ENCODE peak calls at places on chromosomes 11 and 22, in eight cellular contexts. F, V, E, S, J, O, W and K are unnamed samples.

GRCh38 chr22:23075050-23075449 is 4.7 kb downstream of the GNAZ start:
- DNase-seq in F (no peak), V (no peak), E (no peak), S (no peak), J (no peak), O (no peak), W (no peak), K (no peak)

GRCh38 chr22:23268877-23269276 is 88.6 kb downstream of the BCR start:
- DNase-seq in F (no peak), V (no peak), E (no peak), S (no peak), J (no peak), O (no peak), W (no peak), K (no peak)

GRCh38 chr11:117822031-117822521 is 2.5 kb downstream of the FXYD2 start:
- DNase-seq in F (peak), V (peak), E (no peak), S (no peak), J (peak), O (peak), W (peak), K (peak)

GRCh38 chr11:1845095-1845429 is 6.3 kb downstream of the TNNI2 start:
- DNase-seq in F (no peak), V (no peak), E (no peak), S (no peak), J (no peak), O (no peak), W (no peak), K (no peak)

GRCh38 chr11:21612326-21612725 is 580.6 kb upstream of the ANO5 start:
- DNase-seq in F (no peak), V (no peak), E (no peak), S (no peak), J (no peak), O (no peak), W (no peak), K (no peak)

GRCh38 chr11:134207538-134208239 is 16.1 kb downstream of the NCAPD3 start:
- DNase-seq in F (peak), V (peak), E (no peak), S (peak), J (peak), O (no peak), W (peak), K (peak)

GRCh38 chr11:126443120-126443519 is 87.6 kb downstream of the ST3GAL4 start:
- DNase-seq in F (no peak), V (no peak), E (no peak), S (no peak), J (no peak), O (no peak), W (no peak), K (no peak)

GRCh38 chr11:34356576-34356917 is 1.3 kb downstream of the ABTB2 start:
- DNase-seq in F (peak), V (no peak), E (no peak), S (peak), J (no peak), O (peak), W (peak), K (no peak)

GRCh38 chr22:48021946-48022345 is 1259.5 kb downstream of the TBC1D22A start:
- DNase-seq in F (no peak), V (no peak), E (no peak), S (no peak), J (no peak), O (no peak), W (no peak), K (no peak)

GRCh38 chr11:95456704-95457491 is 225.9 kb upstream of the SESN3 start:
- DNase-seq in F (no peak), V (no peak), E (no peak), S (no peak), J (no peak), O (no peak), W (peak), K (no peak)